ENCODE peak calls at places on chromosomes 2 and 18, in seven cellular contexts. Y is stomach; O is GM12891; L is head of caudate nucleus; S is posterior cingulate gyrus; P is NCI-H1694; B is stimulated activated CD8-positive, alpha-beta memory T cell treated with anti-CD3 and anti-CD28 coated beads, Interleukin-4, amount 100 ng/mL, for 24 hours. Q is an unnamed sample.

GRCh38 chr2:203914546-203915169 is 21.9 kb upstream of the ICOS start:
- DNase-seq in Y (no peak), P (no peak), O (no peak), B (no peak), L (no peak), S (no peak), Q (no peak)

GRCh38 chr18:24055878-24056277 is 41.3 kb downstream of the TTC39C start:
- DNase-seq in B (no peak), L (no peak), Y (no peak), P (no peak), S (no peak), O (no peak), Q (no peak)

GRCh38 chr2:111704246-111704645 is 179.7 kb downstream of the ANAPC1 start:
- DNase-seq in Y (no peak), P (no peak), B (no peak), L (no peak), S (no peak), O (no peak), Q (no peak)

GRCh38 chr2:19038096-19039015 is 320.1 kb downstream of the OSR1 start:
- DNase-seq in P (no peak), S (no peak), L (no peak), B (no peak), Y (no peak), O (no peak), Q (no peak)

GRCh38 chr2:17658251-17658843 is 95.3 kb downstream of the SMC6 start:
- DNase-seq in P (no peak), L (no peak), O (no peak), S (no peak), B (no peak), Y (no peak), Q (no peak)

GRCh38 chr18:36411745-36412168 is 114.2 kb downstream of the FHOD3 start:
- DNase-seq in L (no peak), S (no peak), P (peak), Y (no peak), O (no peak), B (no peak), Q (no peak)

GRCh38 chr18:39053569-39053968 is 1488.0 kb upstream of the CELF4 start:
- DNase-seq in O (no peak), P (no peak), Y (no peak), B (no peak), S (no peak), L (no peak), Q (no peak)

GRCh38 chr18:62711781-62712180 is 3.6 kb upstream of the PHLPP1 start:
- DNase-seq in S (no peak), Y (no peak), B (no peak), P (no peak), O (no peak), L (no peak), Q (no peak)

GRCh38 chr2:102268529-102269524 is 42.5 kb upstream of the IL1RL1 start:
- DNase-seq in B (no peak), Y (no peak), L (no peak), P (no peak), O (no peak), S (no peak), Q (no peak)

GRCh38 chr2:163943403-163944356 is 207.9 kb upstream of the FIGN start:
- DNase-seq in P (no peak), B (no peak), L (peak), S (no peak), O (no peak), Y (no peak), Q (peak)

GRCh38 chr2:740446-741293 is 63.5 kb upstream of the TMEM18 start:
- DNase-seq in B (peak), O (peak), L (no peak), Y (peak), S (peak), P (peak), Q (peak)

GRCh38 chr18:63409301-63409700 is 13.0 kb downstream of the VPS4B start:
- DNase-seq in P (no peak), Y (no peak), L (no peak), B (no peak), S (no peak), O (no peak), Q (no peak)

GRCh38 chr2:37916512-37917082 is 8.5 kb upstream of the RMDN2 start:
- DNase-seq in P (no peak), L (no peak), B (no peak), O (no peak), S (peak), Y (no peak), Q (peak)

GRCh38 chr18:46388295-46388694 is 268.7 kb downstream of the LOXHD1 start:
- DNase-seq in P (no peak), L (no peak), S (no peak), Y (no peak), B (no peak), O (no peak), Q (no peak)

GRCh38 chr2:6352906-6353515 is 512.7 kb downstream of the CMPK2 start:
- DNase-seq in Y (peak), P (peak), B (no peak), S (peak), L (peak), O (no peak), Q (no peak)

GRCh38 chr2:46445561-46445960 is 33.8 kb upstream of the TMEM247 start:
- DNase-seq in L (no peak), S (no peak), Y (no peak), P (no peak), B (no peak), O (no peak), Q (no peak)

GRCh38 chr2:128374001-128374710 is 55.5 kb upstream of the HS6ST1 start:
- DNase-seq in S (no peak), P (no peak), O (no peak), Y (peak), B (no peak), L (no peak), Q (no peak)

GRCh38 chr18:49584431-49584830 is 22.6 kb downstream of the LIPG start:
- DNase-seq in P (no peak), B (no peak), S (no peak), O (no peak), L (no peak), Y (no peak), Q (no peak)

GRCh38 chr2:100142393-100142792 is at the start of gene AFF3:
- DNase-seq in L (no peak), O (peak), S (no peak), P (no peak), Y (no peak), B (peak), Q (no peak)

GRCh38 chr2:98383166-98383565 is 36.9 kb downstream of the CNGA3 start:
- DNase-seq in O (no peak), S (no peak), Y (no peak), L (no peak), B (no peak), P (no peak), Q (no peak)

GRCh38 chr2:160292225-160292624 is 92.2 kb upstream of the ITGB6 start:
- DNase-seq in Y (no peak), S (no peak), P (no peak), L (no peak), O (no peak), B (no peak), Q (no peak)

GRCh38 chr2:215775106-215775505 is 238.2 kb downstream of the MREG start:
- DNase-seq in P (no peak), L (no peak), O (no peak), B (no peak), Y (no peak), S (no peak), Q (no peak)

GRCh38 chr2:105752691-105753090 is 8.0 kb downstream of the NCK2 start:
- DNase-seq in P (no peak), B (no peak), Y (no peak), L (no peak), S (no peak), O (no peak), Q (no peak)

GRCh38 chr2:192546566-192546965 is 351.8 kb upstream of the TMEFF2 start:
- DNase-seq in P (no peak), O (no peak), S (no peak), L (no peak), B (no peak), Y (no peak), Q (no peak)

GRCh38 chr2:216644846-216645635 is 11.8 kb downstream of the IGFBP2 start:
- DNase-seq in Y (peak), S (no peak), P (no peak), L (peak), B (no peak), O (no peak), Q (no peak)

GRCh38 chr2:238104071-238104511 is 4.0 kb downstream of the ESPNL start:
- DNase-seq in P (no peak), B (no peak), S (no peak), L (peak), O (no peak), Y (no peak), Q (no peak)

GRCh38 chr2:43400508-43400907 is 174.1 kb upstream of the ZFP36L2 start:
- DNase-seq in Y (no peak), B (no peak), L (no peak), P (no peak), S (no peak), O (no peak), Q (no peak)

GRCh38 chr2:121791253-121791652 is 35.8 kb downstream of the TSN start:
- DNase-seq in B (no peak), O (no peak), P (no peak), S (no peak), L (no peak), Y (no peak), Q (no peak)

GRCh38 chr2:64831134-64831976 is 157.8 kb upstream of the SLC1A4 start:
- DNase-seq in Y (peak), S (peak), L (peak), B (peak), O (peak), P (peak), Q (peak)

GRCh38 chr2:188388831-188389230 is 97.2 kb downstream of the GULP1 start:
- DNase-seq in Y (no peak), P (no peak), O (no peak), S (no peak), B (no peak), L (no peak), Q (no peak)

GRCh38 chr2:217920879-217921603 is 81.8 kb downstream of the TNS1 start:
- DNase-seq in P (no peak), Y (no peak), L (no peak), B (no peak), O (no peak), S (no peak), Q (no peak)

GRCh38 chr2:47160207-47160606 is 5.1 kb upstream of the STPG4 start:
- DNase-seq in O (no peak), Y (no peak), S (no peak), L (no peak), B (no peak), P (no peak), Q (no peak)

GRCh38 chr2:138213624-138214023 is 249.4 kb downstream of the HNMT start:
- DNase-seq in B (no peak), P (no peak), Y (no peak), S (no peak), O (no peak), L (no peak), Q (no peak)